ENCODE peak calls at places on chromosomes 7 and 10, in six cellular contexts. One of them, this sample, is unnamed.

GRCh38 chr7:32762321-32762669 is 129.3 kb downstream of the KBTBD2 start:
- DNase-seq in heart left ventricle: no peak
- DNase-seq in GM12892: no peak
- DNase-seq in IMR-90: no peak
- DNase-seq in suprapubic skin: no peak
- DNase-seq in HCT116: no peak
- DNase-seq in this sample: no peak

GRCh38 chr10:79454259-79454658 is 8.8 kb upstream of the ZCCHC24 start:
- DNase-seq in heart left ventricle: no peak
- DNase-seq in GM12892: no peak
- DNase-seq in IMR-90: peak
- DNase-seq in suprapubic skin: no peak
- DNase-seq in HCT116: no peak
- DNase-seq in this sample: peak

GRCh38 chr7:41910916-41911315 is 208.0 kb upstream of the INHBA start:
- DNase-seq in heart left ventricle: no peak
- DNase-seq in GM12892: no peak
- DNase-seq in IMR-90: peak
- DNase-seq in suprapubic skin: no peak
- DNase-seq in HCT116: no peak
- DNase-seq in this sample: no peak

GRCh38 chr7:115593111-115593510 is 437.5 kb downstream of the TFEC start:
- DNase-seq in heart left ventricle: no peak
- DNase-seq in GM12892: no peak
- DNase-seq in IMR-90: no peak
- DNase-seq in suprapubic skin: no peak
- DNase-seq in HCT116: no peak
- DNase-seq in this sample: no peak

GRCh38 chr7:20340839-20341238 is 10.1 kb downstream of the ITGB8 start:
- DNase-seq in heart left ventricle: no peak
- DNase-seq in GM12892: no peak
- DNase-seq in IMR-90: no peak
- DNase-seq in suprapubic skin: no peak
- DNase-seq in HCT116: peak
- DNase-seq in this sample: no peak

GRCh38 chr10:76329891-76330575 is 898.6 kb downstream of the LRMDA start:
- DNase-seq in heart left ventricle: no peak
- DNase-seq in GM12892: no peak
- DNase-seq in IMR-90: peak
- DNase-seq in suprapubic skin: no peak
- DNase-seq in HCT116: no peak
- DNase-seq in this sample: no peak

GRCh38 chr10:7610651-7611389 is 55.9 kb downstream of the ITIH5 start:
- DNase-seq in heart left ventricle: no peak
- DNase-seq in GM12892: no peak
- DNase-seq in IMR-90: peak
- DNase-seq in suprapubic skin: peak
- DNase-seq in HCT116: peak
- DNase-seq in this sample: peak

GRCh38 chr7:135758531-135758932 is 9.9 kb upstream of the FAM180A start:
- DNase-seq in heart left ventricle: peak
- DNase-seq in GM12892: no peak
- DNase-seq in IMR-90: peak
- DNase-seq in suprapubic skin: no peak
- DNase-seq in HCT116: no peak
- DNase-seq in this sample: no peak

GRCh38 chr7:17298840-17299476 is 506 bp downstream of the AHR start:
- DNase-seq in heart left ventricle: peak
- DNase-seq in GM12892: peak
- DNase-seq in IMR-90: peak
- DNase-seq in suprapubic skin: peak
- DNase-seq in HCT116: no peak
- DNase-seq in this sample: peak

GRCh38 chr7:8430643-8431042 is 2.8 kb upstream of the NXPH1 start:
- DNase-seq in heart left ventricle: no peak
- DNase-seq in GM12892: no peak
- DNase-seq in IMR-90: no peak
- DNase-seq in suprapubic skin: no peak
- DNase-seq in HCT116: no peak
- DNase-seq in this sample: no peak

GRCh38 chr10:43384252-43385221 is 13.1 kb downstream of the FXYD4 start:
- DNase-seq in heart left ventricle: no peak
- DNase-seq in GM12892: no peak
- DNase-seq in IMR-90: no peak
- DNase-seq in suprapubic skin: no peak
- DNase-seq in HCT116: no peak
- DNase-seq in this sample: no peak
- TF ChIP-seq POLR2A in heart left ventricle: no peak
- TF ChIP-seq POLR2A in GM12892: peak
- TF ChIP-seq POLR2A in IMR-90: no peak
- TF ChIP-seq POLR2A in suprapubic skin: no peak
- TF ChIP-seq POLR2A in HCT116: no peak
- TF ChIP-seq POLR2A in this sample: no peak

DNA sequence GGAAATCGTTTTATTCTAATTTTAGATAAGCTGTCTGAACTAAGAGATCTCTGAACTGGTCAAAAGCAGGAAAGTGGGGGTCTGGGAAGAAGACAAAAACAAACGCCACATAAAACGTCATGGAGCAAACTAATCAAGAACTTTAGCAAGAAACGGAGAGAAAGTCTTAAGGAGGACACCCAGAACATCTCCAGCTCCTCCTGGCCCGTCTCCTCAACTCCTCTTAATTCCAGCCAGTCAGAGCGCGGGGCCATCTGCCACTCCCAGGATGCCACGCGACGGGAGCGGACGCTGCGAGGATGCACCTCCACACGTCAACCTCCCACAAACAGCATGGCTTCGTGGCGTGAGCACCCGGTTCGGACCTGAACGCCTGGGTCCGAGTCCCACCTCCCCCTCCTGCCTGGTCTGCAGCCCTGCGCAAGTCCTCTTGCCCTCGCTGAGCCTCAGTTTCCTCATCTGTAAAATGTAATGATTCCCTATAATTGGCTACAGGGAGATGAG is 598 bp downstream of the MMS19 start:
- DNase-seq in heart left ventricle: peak
- DNase-seq in GM12892: peak
- DNase-seq in IMR-90: peak
- DNase-seq in suprapubic skin: peak
- DNase-seq in HCT116: peak
- DNase-seq in this sample: peak
- TF ChIP-seq POLR2A in heart left ventricle: no peak
- TF ChIP-seq POLR2A in GM12892: peak
- TF ChIP-seq POLR2A in IMR-90: peak
- TF ChIP-seq POLR2A in suprapubic skin: no peak
- TF ChIP-seq POLR2A in HCT116: peak
- TF ChIP-seq POLR2A in this sample: peak

GRCh38 chr10:46283945-46284285 is 2.9 kb upstream of the ANTXRL start:
- DNase-seq in heart left ventricle: no peak
- DNase-seq in GM12892: no peak
- DNase-seq in IMR-90: no peak
- DNase-seq in suprapubic skin: no peak
- DNase-seq in HCT116: no peak
- DNase-seq in this sample: no peak

GRCh38 chr10:46284286-46285229 is 2.2 kb upstream of the ANTXRL start:
- DNase-seq in heart left ventricle: peak
- DNase-seq in GM12892: peak
- DNase-seq in IMR-90: peak
- DNase-seq in suprapubic skin: peak
- DNase-seq in HCT116: peak
- DNase-seq in this sample: peak

GRCh38 chr10:46283217-46283944 is 3.4 kb upstream of the ANTXRL start:
- DNase-seq in heart left ventricle: no peak
- DNase-seq in GM12892: no peak
- DNase-seq in IMR-90: no peak
- DNase-seq in suprapubic skin: no peak
- DNase-seq in HCT116: no peak
- DNase-seq in this sample: no peak

GRCh38 chr10:46285300-46285699 is 1.5 kb upstream of the ANTXRL start:
- DNase-seq in heart left ventricle: peak
- DNase-seq in GM12892: no peak
- DNase-seq in IMR-90: no peak
- DNase-seq in suprapubic skin: no peak
- DNase-seq in HCT116: no peak
- DNase-seq in this sample: peak

GRCh38 chr10:46282460-46283216 is 4.2 kb upstream of the ANTXRL start:
- DNase-seq in heart left ventricle: peak
- DNase-seq in GM12892: no peak
- DNase-seq in IMR-90: peak
- DNase-seq in suprapubic skin: peak
- DNase-seq in HCT116: peak
- DNase-seq in this sample: peak
- TF ChIP-seq POLR2A in heart left ventricle: no peak
- TF ChIP-seq POLR2A in GM12892: no peak
- TF ChIP-seq POLR2A in IMR-90: no peak
- TF ChIP-seq POLR2A in suprapubic skin: no peak
- TF ChIP-seq POLR2A in HCT116: no peak
- TF ChIP-seq POLR2A in this sample: no peak

GRCh38 chr10:44878704-44879530 is 32.2 kb upstream of the TMEM72 start:
- DNase-seq in heart left ventricle: peak
- DNase-seq in GM12892: peak
- DNase-seq in IMR-90: peak
- DNase-seq in suprapubic skin: peak
- DNase-seq in HCT116: no peak
- DNase-seq in this sample: peak
- TF ChIP-seq POLR2A in heart left ventricle: no peak
- TF ChIP-seq POLR2A in GM12892: no peak
- TF ChIP-seq POLR2A in IMR-90: no peak
- TF ChIP-seq POLR2A in suprapubic skin: no peak
- TF ChIP-seq POLR2A in HCT116: no peak
- TF ChIP-seq POLR2A in this sample: no peak

GRCh38 chr10:13769926-13770325 is 183.2 kb downstream of the PRPF18 start:
- DNase-seq in heart left ventricle: no peak
- DNase-seq in GM12892: no peak
- DNase-seq in IMR-90: peak
- DNase-seq in suprapubic skin: no peak
- DNase-seq in HCT116: no peak
- DNase-seq in this sample: no peak
- TF ChIP-seq POLR2A in heart left ventricle: no peak
- TF ChIP-seq POLR2A in GM12892: no peak
- TF ChIP-seq POLR2A in IMR-90: no peak
- TF ChIP-seq POLR2A in suprapubic skin: no peak
- TF ChIP-seq POLR2A in HCT116: no peak
- TF ChIP-seq POLR2A in this sample: no peak

DNA sequence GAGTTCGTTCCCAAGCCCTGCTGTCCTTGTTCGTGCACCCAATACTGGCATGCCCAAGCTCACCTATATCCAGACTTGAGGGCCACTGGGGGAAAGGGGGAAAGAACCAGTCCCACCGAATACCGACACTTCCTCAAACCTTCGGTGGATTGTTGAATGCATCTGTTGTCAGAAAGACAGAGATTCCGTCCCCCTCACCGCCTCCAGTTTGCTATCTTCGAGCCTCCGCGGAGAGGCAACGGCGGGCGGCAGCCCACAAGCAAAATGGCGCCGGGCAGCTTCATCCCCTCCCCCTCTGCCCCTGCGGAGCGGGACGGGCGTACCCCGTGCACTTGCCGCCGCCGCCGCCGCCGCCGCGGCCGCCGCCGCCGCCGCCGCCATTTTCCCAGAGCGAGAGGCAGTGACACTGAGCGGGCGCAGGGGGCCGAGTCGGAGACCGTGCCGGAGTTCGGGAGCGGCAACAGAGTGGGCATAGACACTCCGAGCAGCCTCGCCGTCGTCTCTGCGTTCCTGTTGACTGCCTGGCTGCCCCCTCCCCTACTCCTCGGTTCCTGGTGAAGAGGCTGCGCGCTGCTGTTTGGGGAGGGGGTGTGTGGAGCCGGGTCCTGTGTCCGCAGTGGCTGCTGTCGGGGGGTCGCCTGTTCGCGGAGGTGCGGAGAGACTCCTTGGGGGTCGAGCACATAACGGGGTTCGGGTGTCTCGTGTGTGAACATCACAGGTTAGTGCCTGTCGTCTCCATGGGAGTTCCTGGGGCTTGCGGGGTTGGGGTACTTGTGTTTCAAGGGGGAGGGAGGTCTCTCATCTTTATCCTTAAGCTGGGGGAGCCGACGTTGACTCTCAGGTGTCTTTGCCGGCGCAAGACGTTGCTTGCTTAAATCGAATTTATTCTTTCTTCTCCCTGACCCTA is at the start of gene KMT2E:
- DNase-seq in heart left ventricle: peak
- DNase-seq in GM12892: peak
- DNase-seq in IMR-90: peak
- DNase-seq in suprapubic skin: peak
- DNase-seq in HCT116: peak
- DNase-seq in this sample: peak
- TF ChIP-seq POLR2A in heart left ventricle: peak
- TF ChIP-seq POLR2A in GM12892: peak
- TF ChIP-seq POLR2A in IMR-90: no peak
- TF ChIP-seq POLR2A in suprapubic skin: peak
- TF ChIP-seq POLR2A in HCT116: peak
- TF ChIP-seq POLR2A in this sample: peak

GRCh38 chr10:31999261-31999660 is 57.0 kb downstream of the KIF5B start:
- DNase-seq in heart left ventricle: no peak
- DNase-seq in GM12892: no peak
- DNase-seq in IMR-90: no peak
- DNase-seq in suprapubic skin: no peak
- DNase-seq in HCT116: no peak
- DNase-seq in this sample: no peak
- TF ChIP-seq POLR2A in heart left ventricle: no peak
- TF ChIP-seq POLR2A in GM12892: no peak
- TF ChIP-seq POLR2A in IMR-90: no peak
- TF ChIP-seq POLR2A in suprapubic skin: no peak
- TF ChIP-seq POLR2A in HCT116: no peak
- TF ChIP-seq POLR2A in this sample: no peak

DNA sequence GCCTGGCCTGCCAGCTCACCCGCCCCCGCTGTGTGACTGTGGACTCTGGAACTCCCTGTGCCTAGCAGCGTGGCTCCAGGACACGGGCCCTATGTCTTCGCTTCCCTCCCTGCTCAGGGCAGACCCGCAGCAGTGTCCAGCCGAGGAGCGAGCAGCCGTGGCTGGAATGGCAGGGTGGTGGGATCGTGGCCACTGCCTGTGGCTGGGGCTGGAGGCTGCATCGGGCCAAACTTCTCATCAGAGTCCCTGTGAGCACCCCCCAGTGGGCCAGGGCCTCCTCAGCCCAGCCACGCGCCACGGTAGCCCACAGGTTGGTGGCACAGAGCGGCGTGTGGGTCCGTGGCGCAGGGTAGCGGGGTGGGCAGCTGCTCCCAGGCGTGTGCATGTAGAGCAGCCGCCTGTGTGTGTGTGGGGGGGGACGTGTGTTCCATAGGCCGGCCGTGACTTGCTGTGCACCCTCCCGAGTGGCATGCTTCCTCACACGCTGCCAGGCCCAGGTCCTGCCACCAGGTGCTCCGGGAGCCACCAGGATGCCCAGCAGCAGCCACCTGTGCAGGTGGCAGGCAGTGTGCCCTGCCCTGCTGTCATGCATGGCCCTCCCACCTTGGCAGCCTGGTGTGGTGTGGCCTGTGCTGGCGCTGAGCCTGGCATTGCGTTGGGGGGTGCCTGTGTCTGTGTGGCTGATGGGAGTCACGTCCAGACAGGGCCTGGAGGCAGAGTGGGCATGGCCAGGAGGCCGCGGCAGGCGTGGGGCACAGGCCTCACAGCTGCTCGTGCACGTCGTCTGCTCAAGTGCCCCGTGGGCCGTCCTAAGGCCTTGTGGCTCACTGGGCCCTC is 8.4 kb downstream of the TTYH3 start:
- DNase-seq in heart left ventricle: no peak
- DNase-seq in GM12892: no peak
- DNase-seq in IMR-90: no peak
- DNase-seq in suprapubic skin: no peak
- DNase-seq in HCT116: no peak
- DNase-seq in this sample: no peak
- TF ChIP-seq POLR2A in heart left ventricle: no peak
- TF ChIP-seq POLR2A in GM12892: no peak
- TF ChIP-seq POLR2A in IMR-90: no peak
- TF ChIP-seq POLR2A in suprapubic skin: no peak
- TF ChIP-seq POLR2A in HCT116: no peak
- TF ChIP-seq POLR2A in this sample: no peak